ENCODE peak calls at places on chromosomes 1 and 21, in seven cellular contexts. J is nephron progenitor cell, T is sigmoid colon, R is AG10803, U is cardiac fibroblast, N is uterus, S is suprapubic skin. B is an unnamed sample.

GRCh38 chr1:81312272-81312754 is 488.4 kb upstream of the ADGRL2 start:
- DNase-seq in R (no peak), N (no peak), U (no peak), S (no peak), T (no peak), J (no peak), B (no peak)

GRCh38 chr21:46264046-46264689 is 21.2 kb downstream of the MCM3AP start:
- DNase-seq in J (no peak), N (no peak), U (no peak), R (no peak), S (no peak), T (no peak), B (no peak)

GRCh38 chr1:94542088-94542671 is 621 bp upstream of the F3 start:
- DNase-seq in U (peak), T (peak), R (peak), N (peak), J (peak), S (peak), B (peak)

GRCh38 chr1:157968503-157968902 is 24.9 kb upstream of the KIRREL1 start:
- DNase-seq in U (peak), S (no peak), R (peak), T (peak), N (peak), J (no peak), B (no peak)

GRCh38 chr1:101137144-101138126 is 99.4 kb upstream of the S1PR1 start:
- DNase-seq in R (peak), U (peak), N (no peak), J (no peak), S (no peak), T (no peak), B (no peak)

GRCh38 chr1:15843826-15844572 is 3.5 kb upstream of the SPEN start:
- DNase-seq in S (no peak), U (no peak), J (no peak), T (no peak), R (no peak), N (no peak), B (no peak)

GRCh38 chr1:25797939-25798338 is 2.1 kb upstream of the SELENON start:
- DNase-seq in J (peak), S (no peak), U (peak), R (no peak), T (no peak), N (no peak), B (no peak)

GRCh38 chr1:230708631-230709580 is 5.0 kb downstream of the AGT start:
- DNase-seq in U (peak), N (no peak), S (peak), R (peak), T (no peak), J (no peak), B (no peak)

GRCh38 chr1:5889901-5890300 is 102.3 kb downstream of the NPHP4 start:
- DNase-seq in N (no peak), T (no peak), R (no peak), U (no peak), S (no peak), J (no peak), B (no peak)

GRCh38 chr1:5889462-5889861 is 102.8 kb downstream of the NPHP4 start:
- DNase-seq in R (no peak), U (no peak), S (no peak), T (no peak), J (no peak), N (no peak), B (no peak)

GRCh38 chr1:5890346-5891106 is 101.7 kb downstream of the NPHP4 start:
- DNase-seq in R (no peak), J (no peak), U (no peak), S (no peak), T (no peak), N (no peak), B (no peak)

GRCh38 chr1:5887436-5888290 is 104.6 kb downstream of the NPHP4 start:
- DNase-seq in R (no peak), T (no peak), N (no peak), S (no peak), J (peak), U (no peak), B (no peak)

DNA sequence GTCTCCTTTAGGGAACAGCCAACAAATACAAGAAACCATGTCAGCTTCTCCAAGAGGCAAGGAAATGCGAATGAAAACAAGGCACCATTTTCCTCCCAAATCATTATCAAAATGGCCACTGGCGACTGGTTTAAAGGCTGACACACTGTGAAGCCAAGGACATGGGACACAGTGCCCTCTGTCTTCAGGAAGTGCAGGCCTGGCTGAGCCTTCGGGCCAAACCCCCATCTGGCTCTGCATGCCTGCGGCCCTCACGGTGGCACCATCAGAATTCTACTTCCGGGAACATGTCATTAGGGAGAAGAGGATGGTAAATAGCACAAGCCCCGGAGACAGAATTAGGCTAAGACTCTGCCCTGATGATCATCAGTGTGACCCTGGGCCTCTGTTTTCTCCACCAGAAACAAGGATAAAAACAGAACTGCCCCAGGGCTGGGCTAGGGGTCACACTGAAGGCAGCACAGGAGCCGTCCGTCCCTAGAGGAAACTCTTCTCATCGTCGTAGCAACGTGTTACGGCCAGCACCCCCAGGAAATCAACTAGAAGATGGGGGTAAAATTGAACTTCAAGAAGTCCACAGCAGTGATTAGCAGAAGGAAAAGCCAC is 103.5 kb downstream of the NPHP4 start:
- DNase-seq in N (no peak), U (no peak), T (no peak), S (no peak), J (no peak), R (no peak), B (no peak)
- TF ChIP-seq CTCF in N (no peak), U (no peak), T (no peak), S (no peak), J (no peak), R (no peak), B (no peak)

GRCh38 chr1:215793210-215793609 is 226.1 kb downstream of the KCTD3 start:
- DNase-seq in N (no peak), U (peak), S (no peak), T (no peak), R (peak), J (no peak), B (peak)
- TF ChIP-seq CTCF in N (no peak), U (peak), S (no peak), T (no peak), R (peak), J (peak), B (no peak)

DNA sequence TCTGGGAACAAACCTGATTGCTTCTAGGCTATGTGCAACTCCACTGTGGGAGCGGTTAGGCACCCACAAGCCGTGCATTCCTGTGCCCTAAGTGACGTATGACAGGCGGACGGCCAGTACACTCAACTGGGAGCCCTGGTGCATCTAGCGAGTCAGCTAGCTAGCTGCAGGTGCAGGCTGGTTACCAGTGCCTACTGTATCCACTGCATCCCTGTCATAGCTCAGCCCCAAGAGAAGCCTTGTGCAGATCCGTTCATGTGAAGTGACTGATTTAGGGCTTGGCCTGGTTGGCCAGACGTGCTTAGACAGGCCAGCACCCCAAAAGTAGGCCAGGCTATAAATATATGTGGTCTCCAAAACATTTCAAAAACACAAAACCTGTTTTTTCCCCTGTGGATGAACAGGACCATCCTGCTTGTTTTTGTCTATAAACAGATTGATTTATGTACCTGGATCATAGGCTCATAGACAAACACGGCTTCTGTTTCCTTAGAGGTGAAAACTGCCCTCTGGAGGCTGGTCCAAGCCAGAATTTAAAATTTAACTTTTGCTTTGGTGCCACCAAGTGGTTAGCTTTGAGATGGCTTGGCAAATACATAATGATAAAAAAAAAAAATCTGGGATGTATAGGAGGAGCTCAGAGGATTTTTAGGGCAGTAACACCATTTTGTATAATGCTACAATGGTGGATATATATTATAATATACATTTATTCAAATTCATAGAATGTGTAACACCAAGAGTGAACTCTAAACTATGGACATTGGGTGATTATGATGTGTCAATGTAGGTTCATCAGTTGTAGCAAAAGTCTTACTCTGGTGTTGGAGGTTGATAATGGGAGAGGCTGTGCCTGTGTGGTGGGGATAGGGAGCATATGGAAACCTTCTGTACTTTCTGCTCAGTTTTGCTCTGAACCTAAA is 68.5 kb downstream of the GIPC2 start:
- DNase-seq in N (peak), J (peak), S (no peak), R (peak), U (peak), T (no peak), B (peak)
- TF ChIP-seq CTCF in N (peak), J (peak), S (peak), R (peak), U (peak), T (peak), B (peak)

DNA sequence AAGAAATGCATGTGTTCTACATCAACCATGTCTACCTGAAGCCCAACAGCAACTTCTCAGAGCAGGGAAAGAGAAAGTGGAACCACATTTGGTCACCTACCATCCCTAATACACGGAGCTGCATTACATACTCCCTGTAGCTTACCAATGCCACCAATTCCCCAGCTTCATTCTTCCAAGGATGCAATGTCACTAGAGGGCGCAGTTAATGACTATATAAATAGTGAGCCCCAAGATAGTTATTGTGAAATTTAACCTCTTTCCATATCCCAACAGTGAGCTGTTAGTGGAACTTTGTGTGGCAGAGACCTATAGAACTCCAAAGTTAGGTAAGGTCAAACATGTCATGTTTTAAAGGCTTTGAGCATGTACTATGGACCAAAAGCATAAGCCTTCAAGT is 618.3 kb downstream of the SMYD3 start:
- DNase-seq in J (no peak), N (no peak), T (no peak), U (peak), S (no peak), R (peak), B (peak)
- TF ChIP-seq CTCF in J (peak), N (no peak), T (no peak), U (peak), S (no peak), R (peak), B (peak)

GRCh38 chr1:4086085-4086850 is 186.2 kb upstream of the C1orf174 start:
- DNase-seq in N (no peak), U (no peak), S (peak), T (peak), R (no peak), J (no peak), B (no peak)
- TF ChIP-seq CTCF in N (no peak), U (no peak), S (no peak), T (no peak), R (no peak), J (no peak), B (no peak)

DNA sequence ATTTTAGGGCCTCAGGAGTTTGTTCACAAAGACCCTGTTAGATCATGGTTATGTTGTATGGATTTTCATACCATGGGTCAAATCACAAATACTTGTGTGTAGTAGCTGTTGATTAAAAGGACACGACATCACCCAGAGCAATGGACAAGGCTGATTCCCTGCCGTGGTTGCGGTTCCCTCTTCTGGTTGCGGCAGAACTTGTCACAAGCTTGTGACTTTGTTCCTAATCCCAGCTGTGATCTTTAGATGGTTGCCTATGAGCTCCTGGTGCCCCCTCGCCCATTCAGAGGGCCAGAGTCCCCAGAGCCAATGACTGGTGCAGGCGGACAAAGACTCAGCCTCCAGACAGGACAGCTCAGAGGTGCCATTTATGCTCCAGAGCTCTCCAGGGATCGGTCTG is 11.8 kb upstream of the SDHB start:
- DNase-seq in J (no peak), U (no peak), S (no peak), T (no peak), R (no peak), N (no peak), B (no peak)
- TF ChIP-seq CTCF in J (no peak), U (no peak), S (no peak), T (no peak), R (no peak), N (no peak), B (no peak)